ENCODE peak calls at places on chromosomes 7 and 10, in ten cellular contexts. R is HTR-8/SVneo; V is amygdala; A is H54; E is Caki2; S is stimulated activated CD4-positive, alpha-beta T cell treated with anti-CD3 and anti-CD28 coated beads, Interleukin-15, amount 100 ng/mL, for 24 hours; L is activated T-helper 1 cell treated with anti-CD3 and anti-CD28 coated beads, Interleukin-12 subunit alpha, Interleukin-12 subunit beta, Interleukin-2, Interleukin-4 antibody, amounts not matched to agents 30 ng/mL and 10 ng/mL and 1 ng/mL, durations not matched to agents 14 hours and 24 hours and 36 hours; H is A549; X is ecto neural progenitor cell; W is GM12891. J is an unnamed sample.
A peak's percentile ranks its signal among the peaks of the same experiment; 100 is the strongest.

GRCh38 chr10:3666525-3667302 is 118.3 kb downstream of the KLF6 start:
- DNase-seq in R (no peak), V (no peak), A (no peak), E (no peak), S (peak; percentile 51), L (no peak), H (no peak), X (no peak), W (no peak), J (no peak)

GRCh38 chr7:16144361-16144760 is 277.0 kb downstream of the CRPPA start:
- DNase-seq in R (no peak), V (no peak), A (no peak), E (no peak), S (no peak), L (no peak), H (peak; percentile 25), X (no peak), W (no peak), J (no peak)

GRCh38 chr7:85095816-85096215 is 91.0 kb downstream of the SEMA3D start:
- DNase-seq in R (no peak), V (no peak), A (no peak), E (no peak), S (no peak), L (no peak), H (no peak), X (no peak), W (no peak), J (no peak)

GRCh38 chr10:73467210-73467609 is 28.6 kb downstream of the PPP3CB start:
- DNase-seq in R (no peak), V (no peak), A (no peak), E (no peak), S (no peak), L (no peak), H (no peak), X (no peak), W (no peak), J (no peak)

GRCh38 chr10:110172155-110172554 is 35.2 kb upstream of the MXI1 start:
- DNase-seq in R (no peak), V (no peak), A (no peak), E (no peak), S (no peak), L (no peak), H (peak; percentile 23), X (no peak), W (no peak), J (no peak)

GRCh38 chr7:31890198-31890597 is 180.0 kb downstream of the PDE1C start:
- DNase-seq in R (no peak), V (no peak), A (no peak), E (no peak), S (no peak), L (no peak), H (no peak), X (no peak), W (no peak), J (no peak)

GRCh38 chr10:76150886-76151288 is 719.5 kb downstream of the LRMDA start:
- DNase-seq in R (no peak), V (peak; percentile 10), A (no peak), E (no peak), S (no peak), L (no peak), H (no peak), X (peak; percentile 53), W (no peak), J (no peak)

GRCh38 chr7:149774237-149775175 is 1.1 kb upstream of the ZNF467 start:
- DNase-seq in R (no peak), V (no peak), A (no peak), E (no peak), S (no peak), L (no peak), H (peak; percentile 11), X (no peak), W (no peak), J (no peak)

J was measured in activated B cell treated with CpG ODN at 0.5 μM for 24 hours.